ENCODE peak calls at places on chromosomes 13 and 19, in eight cellular contexts. One of them, this sample, is unnamed.

GRCh38 chr13:28047784-28048388 is 52.5 kb downstream of the FLT3 start:
- DNase-seq in Daoy: peak
- DNase-seq in NCI-H2029: no peak
- DNase-seq in cardiac muscle cell: no peak
- DNase-seq in NCI-H1105 treated with DMSO at 0.1 percent for 48 hours: no peak
- DNase-seq in iPS DF 6.9: no peak
- DNase-seq in head of caudate nucleus: no peak
- DNase-seq in brain pericyte: no peak
- DNase-seq in this sample: no peak

GRCh38 chr13:74047925-74048324 is 86.3 kb downstream of the KLF12 start:
- DNase-seq in Daoy: no peak
- DNase-seq in NCI-H2029: no peak
- DNase-seq in cardiac muscle cell: no peak
- DNase-seq in NCI-H1105 treated with DMSO at 0.1 percent for 48 hours: no peak
- DNase-seq in iPS DF 6.9: no peak
- DNase-seq in head of caudate nucleus: no peak
- DNase-seq in brain pericyte: no peak
- DNase-seq in this sample: no peak

GRCh38 chr19:4343056-4343844 is at the start of gene MPND:
- DNase-seq in Daoy: peak
- DNase-seq in NCI-H2029: peak
- DNase-seq in cardiac muscle cell: peak
- DNase-seq in NCI-H1105 treated with DMSO at 0.1 percent for 48 hours: peak
- DNase-seq in iPS DF 6.9: no peak
- DNase-seq in head of caudate nucleus: peak
- DNase-seq in brain pericyte: no peak
- DNase-seq in this sample: peak

GRCh38 chr13:106570354-106570822 is 2.5 kb upstream of the ARGLU1 start:
- DNase-seq in Daoy: peak
- DNase-seq in NCI-H2029: no peak
- DNase-seq in cardiac muscle cell: peak
- DNase-seq in NCI-H1105 treated with DMSO at 0.1 percent for 48 hours: no peak
- DNase-seq in iPS DF 6.9: peak
- DNase-seq in head of caudate nucleus: peak
- DNase-seq in brain pericyte: no peak
- DNase-seq in this sample: no peak

GRCh38 chr13:49356224-49356623 is 87.6 kb downstream of the CAB39L start:
- DNase-seq in Daoy: peak
- DNase-seq in NCI-H2029: no peak
- DNase-seq in cardiac muscle cell: peak
- DNase-seq in NCI-H1105 treated with DMSO at 0.1 percent for 48 hours: no peak
- DNase-seq in iPS DF 6.9: no peak
- DNase-seq in head of caudate nucleus: no peak
- DNase-seq in brain pericyte: no peak
- DNase-seq in this sample: no peak

GRCh38 chr19:41910992-41911888 is 17.0 kb downstream of the ERFL start:
- DNase-seq in Daoy: no peak
- DNase-seq in NCI-H2029: no peak
- DNase-seq in cardiac muscle cell: no peak
- DNase-seq in NCI-H1105 treated with DMSO at 0.1 percent for 48 hours: no peak
- DNase-seq in iPS DF 6.9: no peak
- DNase-seq in head of caudate nucleus: no peak
- DNase-seq in brain pericyte: no peak
- DNase-seq in this sample: no peak

GRCh38 chr19:33064117-33064777 is 441 bp downstream of the RHPN2 start:
- DNase-seq in Daoy: peak
- DNase-seq in NCI-H2029: peak
- DNase-seq in cardiac muscle cell: peak
- DNase-seq in NCI-H1105 treated with DMSO at 0.1 percent for 48 hours: peak
- DNase-seq in iPS DF 6.9: no peak
- DNase-seq in head of caudate nucleus: no peak
- DNase-seq in brain pericyte: no peak
- DNase-seq in this sample: no peak

GRCh38 chr19:2986951-2987491 is 9.7 kb downstream of the TLE6 start:
- DNase-seq in Daoy: no peak
- DNase-seq in NCI-H2029: no peak
- DNase-seq in cardiac muscle cell: no peak
- DNase-seq in NCI-H1105 treated with DMSO at 0.1 percent for 48 hours: peak
- DNase-seq in iPS DF 6.9: no peak
- DNase-seq in head of caudate nucleus: no peak
- DNase-seq in brain pericyte: no peak
- DNase-seq in this sample: no peak